ENCODE peak calls at places on chromosomes 4 and X, in ten cellular contexts. O is T-helper 9 cell; N is naive thymus-derived CD4-positive, alpha-beta T cell; Z is sciatic nerve; R is cerebellar nuclear complex; M is B cell; J is psoas muscle; V is NCI-H146; T is sigmoid colon; U is occipital lobe. C is an unnamed sample.

GRCh38 chr4:13323916-13324315 is 160.2 kb downstream of the RAB28 start:
- DNase-seq in T (no peak), N (no peak), M (no peak), U (no peak), Z (no peak), J (no peak), R (no peak), O (no peak), V (no peak), C (no peak)

GRCh38 chr4:36026348-36026747 is 218.0 kb downstream of the ARAP2 start:
- DNase-seq in T (no peak), M (no peak), O (no peak), R (no peak), Z (no peak), U (no peak), J (no peak), N (no peak), V (peak; percentile 70), C (no peak)

GRCh38 chr4:73446336-73446938 is 10.4 kb downstream of the AFP start:
- DNase-seq in O (no peak), U (no peak), T (no peak), N (no peak), Z (no peak), J (no peak), R (no peak), M (no peak), V (peak; percentile 78), C (no peak)

GRCh38 chrX:107678957-107679740 is 50.8 kb downstream of the PRPS1 start:
- DNase-seq in N (peak; percentile 36), U (no peak), V (no peak), J (peak; percentile 89), M (peak; percentile 60), T (peak; percentile 93), R (no peak), O (peak; percentile 70), Z (peak; percentile 84), C (peak; percentile 44)

GRCh38 chr4:2299794-2300193 is 37.9 kb upstream of the MXD4 start:
- DNase-seq in O (no peak), T (no peak), R (no peak), U (no peak), N (no peak), J (no peak), V (no peak), Z (no peak), M (no peak), C (no peak)

GRCh38 chr4:8914461-8915171 is 43.0 kb upstream of the HMX1 start:
- DNase-seq in O (no peak), T (peak; percentile 47), J (peak; percentile 24), N (peak; percentile 2), Z (peak; percentile 35), V (no peak), M (no peak), U (no peak), R (no peak), C (no peak)

GRCh38 chrX:125387945-125388344 is 68.3 kb downstream of the TEX13C start:
- DNase-seq in U (no peak), T (no peak), Z (no peak), N (no peak), V (no peak), M (no peak), J (no peak), R (no peak), O (no peak), C (no peak)

GRCh38 chrX:18994713-18995112 is 10.8 kb upstream of the PHKA2 start:
- DNase-seq in O (no peak), M (no peak), V (no peak), Z (no peak), R (no peak), U (no peak), T (no peak), J (no peak), N (no peak), C (no peak)

GRCh38 chr4:153555730-153556440 is 89.7 kb downstream of the TMEM131L start:
- DNase-seq in V (no peak), M (no peak), J (peak; percentile 73), R (no peak), U (no peak), O (no peak), Z (peak; percentile 86), N (no peak), T (peak; percentile 86), C (no peak)

GRCh38 chrX:50579955-50580354 is 109.3 kb upstream of the DGKK start:
- DNase-seq in M (peak; percentile 40), J (no peak), Z (no peak), O (no peak), U (no peak), R (no peak), N (no peak), T (no peak), V (peak; percentile 35), C (no peak)

GRCh38 chrX:78687586-78687985 is 28.5 kb upstream of the RTL3 start:
- DNase-seq in J (no peak), Z (no peak), O (no peak), N (no peak), U (no peak), T (no peak), M (no peak), R (no peak), V (no peak), C (no peak)

C was measured in CD8-positive, alpha-beta memory T cell.